ENCODE peak calls at places on chromosomes 1 and 21, in four cellular contexts. O is H9, I is H1, S is IMR-90. P is an unnamed sample.

GRCh38 chr1:7520496-7520895 is 250.6 kb upstream of the VAMP3 start:
- DNase-seq in I (no peak), O (no peak), S (no peak), P (no peak)

GRCh38 chr1:113057006-113057405 is 16.0 kb upstream of the LRIG2 start:
- DNase-seq in S (no peak), O (peak; percentile 51), I (no peak), P (peak; percentile 76)

GRCh38 chr21:33059319-33059894 is 10.5 kb upstream of the OLIG1 start:
- DNase-seq in O (no peak), S (no peak), I (no peak), P (no peak)

GRCh38 chr21:16773206-16773605 is 739.6 kb upstream of the CXADR start:
- DNase-seq in O (no peak), I (no peak), S (peak; percentile 57), P (peak; percentile 2)

GRCh38 chr21:35525443-35525842 is 476.3 kb upstream of the RUNX1 start:
- DNase-seq in O (no peak), S (peak; percentile 54), I (no peak), P (no peak)

GRCh38 chr1:180167721-180168467 is 13.2 kb downstream of the QSOX1 start:
- DNase-seq in S (peak; percentile 22), I (peak; percentile 81), O (peak; percentile 97), P (peak; percentile 93)

GRCh38 chr1:197302775-197303174 is 34.7 kb downstream of the CRB1 start:
- DNase-seq in O (no peak), I (no peak), S (peak; percentile 37), P (no peak)

GRCh38 chr1:1937549-1938275 is 18.6 kb upstream of the TMEM52 start:
- DNase-seq in S (no peak), I (no peak), O (no peak), P (no peak)

GRCh38 chr1:94142022-94142421 is 21.1 kb upstream of the ABCA4 start:
- DNase-seq in S (peak; percentile 63), O (no peak), I (no peak), P (no peak)

GRCh38 chr1:221678014-221678413 is 63.9 kb downstream of the DUSP10 start:
- DNase-seq in O (no peak), S (no peak), I (no peak), P (no peak)

GRCh38 chr21:42784276-42784675 is 95.1 kb downstream of the WDR4 start:
- DNase-seq in O (no peak), S (no peak), I (no peak), P (no peak)

GRCh38 chr1:2213576-2214505 is 14.3 kb upstream of the SKI start:
- DNase-seq in I (no peak), O (no peak), S (peak; percentile 86), P (peak; percentile 78)

GRCh38 chr1:202958544-202959275 is 598 bp upstream of the ADIPOR1 start:
- DNase-seq in S (no peak), O (no peak), I (no peak), P (no peak)

GRCh38 chr1:116769561-116769977 is 15.3 kb downstream of the CD2 start:
- DNase-seq in O (no peak), S (no peak), I (no peak), P (no peak)

GRCh38 chr1:59580257-59580656 is 234.5 kb upstream of the HOOK1 start:
- DNase-seq in S (no peak), I (no peak), O (no peak), P (no peak)

GRCh38 chr21:42854246-42855010 is 24.9 kb downstream of the WDR4 start:
- DNase-seq in S (no peak), O (no peak), I (no peak), P (no peak)

GRCh38 chr1:183911285-183911684 is 106.4 kb downstream of the RGL1 start:
- DNase-seq in S (no peak), O (no peak), I (no peak), P (no peak)

GRCh38 chr1:869499-870244 is 54.1 kb upstream of the SAMD11 start:
- DNase-seq in O (peak; percentile 79), S (peak; percentile 7), I (no peak), P (peak; percentile 33)

GRCh38 chr1:41789616-41790330 is 128.9 kb downstream of the HIVEP3 start:
- DNase-seq in O (no peak), S (no peak), I (no peak), P (no peak)

GRCh38 chr21:44497641-44498243 is 42.3 kb downstream of the KRTAP10-1 start:
- DNase-seq in S (no peak), I (no peak), O (no peak), P (no peak)

GRCh38 chr1:201791051-201791774 is 37.7 kb upstream of the IPO9 start:
- DNase-seq in O (no peak), I (no peak), S (peak; percentile 28), P (no peak)

GRCh38 chr1:221878134-221878533 is 136.2 kb upstream of the DUSP10 start:
- DNase-seq in I (no peak), O (no peak), S (peak; percentile 35), P (no peak)

GRCh38 chr1:37240897-37241296 is 206.6 kb upstream of the GRIK3 start:
- DNase-seq in O (no peak), S (no peak), I (no peak), P (peak; percentile 39)

GRCh38 chr1:184112176-184112948 is 60.8 kb downstream of the TSEN15 start:
- DNase-seq in I (no peak), O (no peak), S (no peak), P (no peak)

GRCh38 chr1:111738436-111739221 is 566 bp downstream of the INKA2 start:
- DNase-seq in O (peak; percentile 82), I (no peak), S (peak; percentile 49), P (peak; percentile 75)

GRCh38 chr1:174136714-174137113 is 22.6 kb upstream of the RABGAP1L start:
- DNase-seq in O (no peak), I (no peak), S (no peak), P (no peak)

GRCh38 chr1:168414914-168415313 is 128.9 kb downstream of the XCL2 start:
- DNase-seq in I (no peak), S (no peak), O (no peak), P (no peak)

GRCh38 chr1:201593200-201593828 is 54.4 kb downstream of the NAV1 start:
- DNase-seq in O (no peak), I (no peak), S (peak; percentile 97), P (peak; percentile 14)

GRCh38 chr1:25548601-25549000 is 5.2 kb downstream of the LDLRAP1 start:
- DNase-seq in I (no peak), S (no peak), O (no peak), P (no peak)

GRCh38 chr1:211951856-211952255 is 83.5 kb downstream of the INTS7 start:
- DNase-seq in S (peak; percentile 74), I (no peak), O (no peak), P (no peak)

GRCh38 chr1:150995896-150996295 is 10.8 kb downstream of the MINDY1 start:
- DNase-seq in S (no peak), O (peak; percentile 62), I (no peak), P (peak; percentile 69)

GRCh38 chr1:33361553-33362262 is 40.8 kb upstream of the A3GALT2 start:
- DNase-seq in I (no peak), S (no peak), O (no peak), P (peak; percentile 89)

GRCh38 chr1:33366766-33367487 is 46.0 kb upstream of the A3GALT2 start:
- DNase-seq in O (no peak), S (no peak), I (no peak), P (no peak)

GRCh38 chr1:33365560-33365997 is 44.7 kb upstream of the A3GALT2 start:
- DNase-seq in I (no peak), S (peak; percentile 66), O (no peak), P (no peak)

GRCh38 chr1:33363470-33363861 is 42.6 kb upstream of the A3GALT2 start:
- DNase-seq in O (no peak), I (no peak), S (no peak), P (no peak)

DNA sequence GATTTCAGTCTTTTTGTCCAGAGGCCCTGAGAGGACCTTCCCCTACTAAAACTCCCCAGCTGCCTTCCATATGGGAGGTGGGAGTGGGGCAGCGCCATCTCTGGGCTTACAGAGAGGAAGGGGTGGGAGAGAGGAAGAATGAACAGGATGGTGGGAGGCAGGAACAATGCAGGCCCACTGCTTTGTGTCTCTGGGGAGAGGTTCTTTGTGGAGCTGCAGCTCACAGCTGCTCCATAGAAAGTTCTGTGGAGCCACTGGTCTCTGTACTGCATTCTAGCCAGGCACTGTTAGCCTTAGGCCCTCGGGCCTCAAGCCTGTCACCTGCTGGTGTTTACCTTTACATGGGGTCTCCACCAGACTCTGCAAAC is 43.7 kb upstream of the A3GALT2 start:
- DNase-seq in I (no peak), O (peak; percentile 42), S (no peak), P (no peak)
- H4K8ac ChIP-seq in I (no peak overlapping the region), O (no peak overlapping the region), S (peak overlapping the region; percentile 84), P (no peak overlapping the region)

GRCh38 chr1:10712568-10712967 is 83.9 kb downstream of the CASZ1 start:
- DNase-seq in I (no peak), S (no peak), O (no peak), P (no peak)

GRCh38 chr1:10714337-10715114 is 81.9 kb downstream of the CASZ1 start:
- DNase-seq in S (no peak), I (no peak), O (no peak), P (no peak)

GRCh38 chr1:10710489-10710888 is 86.0 kb downstream of the CASZ1 start:
- DNase-seq in O (no peak), I (no peak), S (no peak), P (no peak)

GRCh38 chr1:10716424-10716823 is 80.0 kb downstream of the CASZ1 start:
- DNase-seq in O (no peak), I (no peak), S (no peak), P (no peak)

DNA sequence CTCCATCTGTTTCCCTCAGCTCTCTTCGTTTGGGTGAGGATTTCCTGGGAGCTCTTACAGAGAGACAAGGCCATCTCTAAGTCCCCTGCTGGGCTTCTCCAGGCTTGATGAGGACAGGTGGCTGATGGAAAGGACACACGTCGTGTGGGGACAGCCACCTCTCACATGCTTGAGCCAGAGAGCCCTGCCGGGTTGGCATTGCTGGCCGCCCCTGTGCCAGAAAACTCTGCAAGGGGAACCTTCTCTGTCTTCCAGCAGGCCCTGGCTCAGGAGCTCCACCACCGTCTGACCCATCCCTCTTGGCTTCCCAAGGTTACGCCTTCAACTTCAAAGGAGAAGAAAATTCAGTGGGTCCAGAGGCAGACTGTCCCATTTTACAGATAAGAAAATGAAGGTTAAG is 82.8 kb downstream of the CASZ1 start:
- DNase-seq in I (no peak), S (no peak), O (no peak), P (no peak)
- H4K5ac ChIP-seq in I (no peak overlapping the region), S (no peak overlapping the region), O (no peak overlapping the region), P (no peak overlapping the region)

DNA sequence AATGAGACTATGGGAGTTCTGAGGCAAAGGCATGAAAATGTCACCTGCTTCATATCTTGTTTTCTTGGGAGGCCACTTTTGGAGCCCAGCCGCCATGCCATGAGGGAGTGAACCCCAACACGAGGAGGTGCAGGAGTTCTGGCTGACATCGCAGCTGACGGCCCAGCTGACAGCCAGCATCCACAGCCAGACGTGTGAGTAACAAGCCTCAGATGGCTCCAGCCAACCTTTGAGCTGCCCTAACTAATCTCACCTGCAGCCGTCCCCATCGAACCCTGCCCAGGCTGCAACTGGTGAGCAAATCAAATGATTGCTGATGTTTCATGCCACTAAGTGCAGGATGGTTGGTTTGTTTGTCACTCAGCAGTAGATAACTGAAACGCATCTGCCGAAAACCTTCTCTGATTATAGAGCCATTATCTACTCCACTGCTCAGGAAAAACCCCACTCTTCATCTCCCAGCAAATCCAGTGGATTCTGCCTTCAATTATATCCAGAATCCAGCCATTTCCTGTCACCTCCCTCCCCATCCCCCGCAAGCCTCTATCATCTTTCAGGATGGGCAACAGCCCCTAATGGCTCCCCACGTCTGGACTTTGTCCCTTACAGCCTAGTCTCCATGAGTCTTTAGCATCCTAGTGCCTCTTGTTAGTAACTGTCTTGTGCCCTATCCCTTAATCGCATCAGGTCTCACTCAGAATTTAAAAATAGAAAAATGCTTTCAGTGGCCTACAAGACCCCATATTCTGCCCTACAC is 18.5 kb upstream of the RAB4A start:
- DNase-seq in I (no peak), S (no peak), O (no peak), P (peak; percentile 26)
- H2BK120ac ChIP-seq in I (no peak overlapping the region), S (no peak overlapping the region), O (no peak overlapping the region), P (no peak overlapping the region)

GRCh38 chr1:214310010-214310409 is 29.1 kb downstream of the SMYD2 start:
- DNase-seq in I (no peak), S (peak; percentile 53), O (no peak), P (no peak)
- H4K8ac ChIP-seq in I (no peak overlapping the region), S (no peak overlapping the region), O (no peak overlapping the region), P (no peak overlapping the region)